ENCODE peak calls at places on chromosome 7, in seven cellular contexts. E is cardiac fibroblast, Z is astrocyte of the spinal cord, M is MM.1S, W is skeletal muscle cell, V is right lobe of liver, G is choroid plexus epithelial cell. L is an unnamed sample.

GRCh38 chr7:92303761-92304160 is 58.0 kb downstream of the ANKIB1 start:
- DNase-seq in E (no peak), Z (no peak), M (no peak), W (no peak), V (no peak), G (no peak), L (no peak)

GRCh38 chr7:81339946-81340345 is 421.1 kb upstream of the SEMA3C start:
- DNase-seq in E (no peak), Z (no peak), M (no peak), W (no peak), V (no peak), G (peak; percentile 18), L (no peak)

GRCh38 chr7:151813445-151813844 is 63.5 kb downstream of the PRKAG2 start:
- DNase-seq in E (no peak), Z (no peak), M (no peak), W (no peak), V (no peak), G (no peak), L (no peak)

GRCh38 chr7:28530175-28531142 is 118.1 kb downstream of the CREB5 start:
- DNase-seq in E (peak; percentile 4), Z (peak; percentile 66), M (no peak), W (peak; percentile 17), V (no peak), G (peak; percentile 21), L (no peak)

GRCh38 chr7:28239823-28240204 is 59.2 kb upstream of the JAZF1 start:
- DNase-seq in E (no peak), Z (no peak), M (no peak), W (no peak), V (no peak), G (no peak), L (no peak)

GRCh38 chr7:132044247-132044646 is 487.8 kb upstream of the PODXL start:
- DNase-seq in E (no peak), Z (no peak), M (no peak), W (no peak), V (no peak), G (no peak), L (no peak)

GRCh38 chr7:22564511-22565045 is 64.6 kb upstream of the STEAP1B start:
- DNase-seq in E (peak; percentile 94), Z (peak; percentile 94), M (peak; percentile 23), W (peak; percentile 82), V (no peak), G (peak; percentile 77), L (no peak)

GRCh38 chr7:32957326-32958045 is at the start of gene FKBP9:
- DNase-seq in E (peak; percentile 91), Z (peak; percentile 86), M (peak; percentile 59), W (peak; percentile 56), V (peak; percentile 90), G (peak; percentile 80), L (peak; percentile 88)

GRCh38 chr7:50632561-50633413 is 67.6 kb upstream of the DDC start:
- DNase-seq in E (peak; percentile 60), Z (peak; percentile 35), M (peak; percentile 43), W (no peak), V (peak; percentile 64), G (peak; percentile 75), L (no peak)

GRCh38 chr7:70356324-70356797 is 758.1 kb downstream of the AUTS2 start:
- DNase-seq in E (no peak), Z (no peak), M (no peak), W (no peak), V (no peak), G (no peak), L (no peak)

GRCh38 chr7:109844362-109844761 is 1246.6 kb upstream of the LRRN3 start:
- DNase-seq in E (no peak), Z (peak; percentile 26), M (peak; percentile 41), W (no peak), V (no peak), G (peak; percentile 41), L (no peak)

GRCh38 chr7:68421712-68422111 is 1176.6 kb upstream of the AUTS2 start:
- DNase-seq in E (no peak), Z (no peak), M (no peak), W (no peak), V (no peak), G (no peak), L (no peak)

GRCh38 chr7:101608772-101609713 is 20.1 kb downstream of the MYL10 start:
- DNase-seq in E (no peak), Z (no peak), M (no peak), W (no peak), V (no peak), G (no peak), L (peak; percentile 87)

GRCh38 chr7:104643587-104644217 is 315.3 kb downstream of the LHFPL3 start:
- DNase-seq in E (peak; percentile 9), Z (no peak), M (peak; percentile 23), W (no peak), V (no peak), G (peak; percentile 7), L (no peak)

GRCh38 chr7:6252310-6252709 is 20.1 kb downstream of the CYTH3 start:
- DNase-seq in E (peak; percentile 67), Z (peak; percentile 64), M (no peak), W (no peak), V (no peak), G (peak; percentile 61), L (no peak)

GRCh38 chr7:107938448-107939250 is 47.7 kb downstream of the DLD start:
- DNase-seq in E (peak; percentile 89), Z (no peak), M (no peak), W (no peak), V (no peak), G (no peak), L (no peak)

GRCh38 chr7:45036801-45037200 is 36.8 kb downstream of the CCM2 start:
- DNase-seq in E (no peak), Z (no peak), M (no peak), W (no peak), V (no peak), G (no peak), L (no peak)

GRCh38 chr7:151409555-151410404 is at the start of gene WDR86:
- DNase-seq in E (no peak), Z (no peak), M (no peak), W (no peak), V (no peak), G (peak; percentile 45), L (no peak)

GRCh38 chr7:100655908-100656674 is at the start of gene ACTL6B:
- DNase-seq in E (peak; percentile 41), Z (peak; percentile 23), M (no peak), W (no peak), V (peak; percentile 65), G (peak; percentile 39), L (peak; percentile 70)

GRCh38 chr7:4438723-4439245 is 243.3 kb upstream of the FOXK1 start:
- DNase-seq in E (no peak), Z (no peak), M (no peak), W (no peak), V (no peak), G (no peak), L (no peak)

GRCh38 chr7:48360574-48360973 is 189.3 kb downstream of the ABCA13 start:
- DNase-seq in E (no peak), Z (peak; percentile 13), M (no peak), W (no peak), V (no peak), G (peak; percentile 48), L (no peak)

GRCh38 chr7:44814956-44815355 is 18.5 kb downstream of the PPIA start:
- DNase-seq in E (no peak), Z (no peak), M (no peak), W (no peak), V (no peak), G (no peak), L (no peak)

GRCh38 chr7:81499262-81500116 is 270.4 kb downstream of the HGF start:
- DNase-seq in E (peak; percentile 93), Z (peak; percentile 88), M (peak; percentile 70), W (peak; percentile 63), V (no peak), G (peak; percentile 93), L (no peak)

GRCh38 chr7:70698219-70698832 is 433.6 kb upstream of the GALNT17 start:
- DNase-seq in E (peak; percentile 76), Z (peak; percentile 72), M (peak; percentile 70), W (no peak), V (no peak), G (peak; percentile 84), L (no peak)

GRCh38 chr7:139396323-139396951 is 36.7 kb downstream of the LUC7L2 start:
- DNase-seq in E (no peak), Z (peak; percentile 4), M (no peak), W (no peak), V (no peak), G (peak; percentile 15), L (no peak)

GRCh38 chr7:5143106-5143505 is 46.9 kb upstream of the WIPI2 start:
- DNase-seq in E (no peak), Z (no peak), M (no peak), W (no peak), V (no peak), G (no peak), L (no peak)

GRCh38 chr7:102061981-102062390 is 224.7 kb upstream of the SH2B2 start:
- DNase-seq in E (peak; percentile 29), Z (no peak), M (no peak), W (no peak), V (no peak), G (no peak), L (no peak)

DNA sequence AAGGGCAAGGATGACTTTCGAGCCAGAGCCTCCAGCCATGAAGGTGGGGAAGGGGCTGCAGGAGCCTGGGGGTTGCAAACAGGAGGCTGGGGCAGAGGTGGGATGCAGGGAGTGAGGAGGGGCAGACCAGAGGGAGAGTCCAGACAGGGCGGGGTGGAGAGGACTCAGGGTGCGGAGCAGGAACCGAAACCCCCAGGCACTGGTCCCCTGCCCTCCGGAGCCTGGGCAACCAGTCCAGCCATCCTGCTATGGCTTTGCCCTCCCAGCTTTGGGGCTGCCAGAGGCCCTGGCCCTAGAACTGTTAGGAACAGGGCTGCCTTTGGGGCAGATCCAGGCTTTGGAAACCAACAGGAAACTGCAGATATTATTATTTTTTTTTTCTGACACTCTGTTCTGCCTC is 24.2 kb downstream of the GHRHR start:
- DNase-seq in E (no peak), Z (no peak), M (no peak), W (no peak), V (no peak), G (no peak), L (no peak)
- H3K4me3 ChIP-seq in E (no peak overlapping the region), Z (no peak overlapping the region), M (no peak overlapping the region), W (no peak overlapping the region), V (no peak overlapping the region), G (no peak overlapping the region), L (no peak overlapping the region)

DNA sequence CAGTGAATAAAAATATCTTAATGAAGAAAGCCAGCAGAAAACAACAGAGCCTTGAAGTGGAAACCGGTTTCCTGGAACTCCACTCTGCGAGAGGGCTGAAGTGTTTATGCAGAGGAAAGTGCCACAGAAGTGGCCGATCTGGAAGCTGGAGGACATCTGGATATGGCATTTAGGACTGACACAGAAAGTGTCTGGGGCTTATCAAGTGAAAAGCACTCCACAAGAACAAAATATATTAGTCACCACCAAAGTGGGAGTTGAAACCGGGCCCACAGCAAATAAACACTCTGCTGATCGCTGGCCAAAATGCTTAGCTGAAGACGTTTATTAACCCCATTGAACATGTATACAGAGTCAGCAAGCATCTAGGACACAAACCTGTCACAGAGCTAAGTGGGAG is 7.8 kb downstream of the NOD1 start:
- DNase-seq in E (peak; percentile 93), Z (peak; percentile 85), M (no peak), W (peak; percentile 61), V (no peak), G (peak; percentile 87), L (no peak)
- H3K4me3 ChIP-seq in E (no peak overlapping the region), Z (no peak overlapping the region), M (no peak overlapping the region), W (no peak overlapping the region), V (no peak overlapping the region), G (no peak overlapping the region), L (no peak overlapping the region)

GRCh38 chr7:17651296-17651695 is 289.0 kb downstream of the SNX13 start:
- DNase-seq in E (peak; percentile 27), Z (no peak), M (no peak), W (no peak), V (no peak), G (no peak), L (no peak)
- H3K4me3 ChIP-seq in E (no peak overlapping the region), Z (no peak overlapping the region), M (no peak overlapping the region), W (no peak overlapping the region), V (no peak overlapping the region), G (no peak overlapping the region), L (no peak overlapping the region)

GRCh38 chr7:25857376-25858067 is 294.5 kb upstream of the NFE2L3 start:
- DNase-seq in E (peak; percentile 38), Z (no peak), M (no peak), W (peak; percentile 86), V (no peak), G (peak; percentile 83), L (no peak)
- H3K4me3 ChIP-seq in E (peak overlapping the region; percentile 61), Z (peak overlapping the region; percentile 55), M (no peak overlapping the region), W (peak overlapping the region; percentile 47), V (no peak overlapping the region), G (peak overlapping the region; percentile 54), L (no peak overlapping the region)

L was measured in pancreas.